ENCODE peak calls at places on chromosomes 12 and 14, in six cellular contexts. L, I, Y, O, C and P are unnamed samples.

GRCh38 chr12:62407587-62407986 is 59.0 kb upstream of the MON2 start:
- DNase-seq in L (no peak), I (no peak), Y (no peak), O (no peak), C (no peak), P (no peak)

GRCh38 chr12:113071427-113072112 is 15.0 kb downstream of the DTX1 start:
- DNase-seq in L (no peak), I (no peak), Y (no peak), O (no peak), C (peak), P (no peak)

GRCh38 chr14:72478397-72479025 is 415.4 kb downstream of the DPF3 start:
- DNase-seq in L (no peak), I (no peak), Y (no peak), O (no peak), C (no peak), P (no peak)

GRCh38 chr14:105526781-105527380 is 498 bp downstream of the TMEM121 start:
- DNase-seq in L (no peak), I (no peak), Y (no peak), O (no peak), C (no peak), P (no peak)

GRCh38 chr12:33265037-33265436 is 174.6 kb downstream of the SYT10 start:
- DNase-seq in L (no peak), I (peak), Y (no peak), O (no peak), C (no peak), P (no peak)

GRCh38 chr14:32202468-32202865 is 602 bp downstream of the RNU6-8 start:
- DNase-seq in L (peak), I (peak), Y (peak), O (no peak), C (no peak), P (peak)

GRCh38 chr14:101115652-101116051 is 212.1 kb upstream of the RTL1 start:
- DNase-seq in L (no peak), I (no peak), Y (no peak), O (no peak), C (no peak), P (no peak)

GRCh38 chr14:54002653-54003052 is 46.0 kb upstream of the BMP4 start:
- DNase-seq in L (peak), I (no peak), Y (peak), O (peak), C (no peak), P (no peak)

GRCh38 chr12:126831115-126831514 is 1435.9 kb upstream of the TMEM132C start:
- DNase-seq in L (no peak), I (no peak), Y (no peak), O (no peak), C (no peak), P (no peak)

GRCh38 chr12:99619389-99620158 is 28.0 kb upstream of the GARIN6 start:
- DNase-seq in L (peak), I (peak), Y (peak), O (peak), C (peak), P (peak)

GRCh38 chr14:45149602-45150001 is 13.9 kb downstream of the FANCM start:
- DNase-seq in L (no peak), I (no peak), Y (no peak), O (no peak), C (no peak), P (no peak)

GRCh38 chr12:94779520-94779919 is 129.2 kb upstream of the TMCC3 start:
- DNase-seq in L (peak), I (no peak), Y (peak), O (no peak), C (no peak), P (no peak)

GRCh38 chr12:97912943-97913342 is 450.3 kb downstream of the RMST start:
- DNase-seq in L (no peak), I (no peak), Y (no peak), O (no peak), C (no peak), P (no peak)

DNA sequence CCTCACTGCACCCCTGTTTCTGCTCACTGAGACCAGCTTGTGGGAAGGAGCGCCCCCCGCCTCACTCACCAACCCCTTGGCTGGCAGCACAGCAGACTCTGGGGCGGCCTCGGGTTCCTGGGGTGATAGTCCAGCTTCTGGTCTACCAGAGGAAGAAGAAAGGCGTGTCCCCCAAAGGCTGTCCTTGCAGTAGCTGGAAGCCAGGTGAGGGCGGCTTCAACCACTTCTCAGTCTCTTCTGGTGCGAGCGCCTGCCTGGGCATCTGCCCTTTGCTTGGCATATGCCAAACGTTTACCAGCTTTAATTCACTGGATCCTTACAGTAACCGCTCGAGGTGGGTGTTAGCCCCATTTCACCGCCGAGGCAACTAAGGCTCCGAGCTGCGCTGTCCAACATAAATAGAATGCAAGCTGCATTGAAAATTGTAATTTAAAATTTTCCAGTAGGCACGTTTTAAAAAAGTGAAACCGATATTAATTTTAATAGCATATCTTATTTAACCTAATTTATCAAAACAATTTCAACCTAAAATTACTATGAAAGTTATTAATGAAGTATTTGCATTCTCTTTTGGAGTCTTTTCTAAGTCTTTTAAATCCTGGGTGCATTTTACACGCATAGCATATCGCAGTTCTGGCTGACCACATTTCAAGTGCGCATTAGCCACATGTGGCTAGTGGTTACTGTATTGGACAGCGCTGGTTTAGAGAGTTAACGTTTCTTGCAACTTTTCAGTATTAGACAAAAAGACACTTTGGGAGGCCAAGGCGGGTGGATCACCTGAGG is 872 bp downstream of the FAM177A1 start:
- DNase-seq in L (peak), I (no peak), Y (peak), O (no peak), C (no peak), P (peak)
- H3K18ac ChIP-seq in L (peak), I (peak), Y (peak), O (peak), C (peak), P (peak)

GRCh38 chr12:49476091-49476490 is 62.7 kb upstream of the KCNH3 start:
- DNase-seq in L (no peak), I (no peak), Y (no peak), O (no peak), C (peak), P (peak)
- H2BK5ac ChIP-seq in L (no peak), I (no peak), Y (no peak), O (no peak), C (no peak), P (no peak)

GRCh38 chr12:25194211-25194610 is 749 bp downstream of the DNAI7 start:
- DNase-seq in L (peak), I (no peak), Y (no peak), O (no peak), C (no peak), P (no peak)

GRCh38 chr12:25197608-25198007 is 2.6 kb downstream of the ETFRF1 start:
- DNase-seq in L (no peak), I (no peak), Y (no peak), O (no peak), C (no peak), P (no peak)

GRCh38 chr12:25200703-25201102 is 5.7 kb downstream of the ETFRF1 start:
- DNase-seq in L (peak), I (no peak), Y (peak), O (no peak), C (no peak), P (no peak)

GRCh38 chr12:25194722-25195055 is 271 bp downstream of the DNAI7 start:
- DNase-seq in L (no peak), I (no peak), Y (no peak), O (no peak), C (no peak), P (no peak)

DNA sequence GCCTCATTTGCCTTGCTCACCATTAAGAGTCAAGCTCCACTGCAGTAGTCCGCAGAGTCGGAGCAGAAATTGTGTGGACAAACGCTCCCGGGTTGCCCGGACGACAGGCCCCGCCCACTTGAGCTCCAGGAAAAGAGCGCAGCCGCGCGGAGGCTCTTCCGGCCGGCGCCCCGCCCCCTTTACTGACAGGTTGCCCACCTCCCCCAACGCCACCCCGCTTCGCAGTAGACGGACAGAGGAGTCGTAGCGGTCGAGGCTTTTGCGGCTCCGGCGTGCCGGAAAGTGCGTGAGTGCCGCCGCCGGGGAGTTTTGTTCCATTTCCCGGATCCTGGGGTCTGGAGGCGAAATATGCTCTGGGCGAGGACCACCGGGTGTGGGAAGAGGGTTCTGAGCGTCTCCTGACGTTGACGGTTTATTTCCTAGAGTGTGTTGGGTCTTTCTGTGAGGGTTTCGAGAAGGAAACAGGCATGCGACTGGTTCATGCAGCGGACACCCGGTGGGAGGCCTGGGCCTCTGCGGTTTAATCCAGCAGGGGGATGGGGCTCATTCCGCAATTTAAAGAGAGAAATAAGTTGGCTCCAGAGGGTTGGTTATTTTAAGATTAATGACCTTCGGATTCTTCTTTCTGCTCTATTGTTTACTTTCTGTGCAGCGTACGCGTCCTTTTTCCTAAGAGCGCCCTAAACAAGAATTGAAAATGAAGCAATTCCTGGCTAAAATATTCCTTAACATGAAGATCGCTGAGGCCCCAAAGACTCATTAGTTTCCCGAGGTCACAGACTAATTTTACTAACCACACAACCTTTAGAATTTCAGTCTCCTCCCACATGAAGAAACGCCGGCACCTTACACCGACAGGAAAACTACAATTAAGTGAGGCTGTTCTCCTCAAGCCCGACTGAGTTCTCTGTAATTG is at the start of the genes DNAI7 and ETFRF1:
- DNase-seq in L (peak), I (peak), Y (peak), O (peak), C (peak), P (peak)
- H3K18ac ChIP-seq in L (peak), I (peak), Y (peak), O (peak), C (peak), P (peak)

GRCh38 chr12:46667547-46667946 is 158.2 kb downstream of the SLC38A4 start:
- DNase-seq in L (no peak), I (no peak), Y (peak), O (no peak), C (no peak), P (no peak)

GRCh38 chr12:46674126-46674525 is 151.7 kb downstream of the SLC38A4 start:
- DNase-seq in L (no peak), I (no peak), Y (no peak), O (no peak), C (no peak), P (no peak)

GRCh38 chr12:46674818-46675217 is 151.0 kb downstream of the SLC38A4 start:
- DNase-seq in L (no peak), I (no peak), Y (no peak), O (no peak), C (no peak), P (no peak)

GRCh38 chr12:46669720-46670119 is 156.1 kb downstream of the SLC38A4 start:
- DNase-seq in L (no peak), I (no peak), Y (no peak), O (no peak), C (peak), P (peak)

GRCh38 chr12:46671102-46671501 is 154.7 kb downstream of the SLC38A4 start:
- DNase-seq in L (no peak), I (no peak), Y (no peak), O (no peak), C (no peak), P (no peak)
- H2BK5ac ChIP-seq in L (no peak), I (no peak), Y (no peak), O (no peak), C (no peak), P (no peak)

DNA sequence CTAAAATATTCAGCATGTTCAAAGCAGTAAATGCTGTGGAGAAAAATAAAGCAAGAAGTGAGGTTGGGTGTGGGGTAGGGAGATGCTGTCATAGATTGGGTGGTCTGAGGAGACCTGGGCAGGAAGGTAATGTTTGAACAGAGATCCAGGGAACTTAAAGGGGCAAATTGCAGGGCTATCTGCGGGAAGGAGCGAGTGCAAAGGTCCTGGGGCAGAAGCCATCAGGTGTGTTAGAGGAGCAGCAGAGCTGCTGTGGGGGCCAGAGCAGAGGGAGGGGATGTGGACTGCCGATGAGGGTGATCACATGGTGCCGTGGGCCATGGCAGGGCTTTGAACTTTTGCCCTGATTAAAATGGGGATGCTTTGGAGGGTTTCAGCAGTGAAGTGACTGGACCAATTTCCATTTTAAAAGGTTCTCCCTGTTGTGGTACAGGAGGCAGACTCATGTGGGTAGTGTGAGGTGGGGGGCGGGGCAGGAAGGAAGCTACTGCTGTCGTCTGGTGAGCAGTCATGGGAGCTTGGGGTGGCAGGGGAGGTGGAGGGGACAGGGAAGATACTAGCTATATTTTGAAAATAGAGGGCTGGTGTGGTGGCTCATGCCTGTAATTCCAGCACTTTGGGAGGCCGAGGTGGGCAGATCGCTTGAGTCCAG is 145.0 kb downstream of the AACS start:
- DNase-seq in L (no peak), I (no peak), Y (no peak), O (no peak), C (no peak), P (no peak)
- H3K18ac ChIP-seq in L (no peak), I (peak), Y (no peak), O (no peak), C (no peak), P (no peak)

GRCh38 chr12:54352891-54353874 is 11.1 kb downstream of the GPR84 start:
- DNase-seq in L (peak), I (peak), Y (peak), O (no peak), C (peak), P (no peak)
- H2BK5ac ChIP-seq in L (no peak), I (peak), Y (peak), O (no peak), C (no peak), P (no peak)

DNA sequence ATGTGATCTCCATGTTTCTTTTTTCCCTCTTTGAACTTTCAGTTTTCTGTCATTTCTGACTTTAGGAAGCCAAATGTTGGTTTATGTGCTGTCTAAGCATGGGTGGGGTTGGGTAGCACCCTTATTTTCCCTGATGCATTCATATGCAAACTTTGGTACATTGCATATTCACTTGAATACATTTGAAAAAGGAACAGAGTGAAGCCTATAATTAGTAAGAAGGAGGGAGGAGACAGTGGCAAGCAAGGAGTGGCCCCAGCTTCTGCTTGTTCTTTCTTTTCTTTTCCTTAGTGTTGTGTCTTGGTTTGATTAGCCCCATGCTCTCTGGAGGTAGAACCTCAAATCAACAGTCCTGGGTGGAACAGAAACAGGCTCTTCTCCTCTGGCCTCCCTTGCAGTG is 8.5 kb upstream of the A2ML1 start:
- DNase-seq in L (no peak), I (no peak), Y (no peak), O (no peak), C (no peak), P (no peak)
- H3K18ac ChIP-seq in L (no peak), I (no peak), Y (no peak), O (no peak), C (no peak), P (peak)

DNA sequence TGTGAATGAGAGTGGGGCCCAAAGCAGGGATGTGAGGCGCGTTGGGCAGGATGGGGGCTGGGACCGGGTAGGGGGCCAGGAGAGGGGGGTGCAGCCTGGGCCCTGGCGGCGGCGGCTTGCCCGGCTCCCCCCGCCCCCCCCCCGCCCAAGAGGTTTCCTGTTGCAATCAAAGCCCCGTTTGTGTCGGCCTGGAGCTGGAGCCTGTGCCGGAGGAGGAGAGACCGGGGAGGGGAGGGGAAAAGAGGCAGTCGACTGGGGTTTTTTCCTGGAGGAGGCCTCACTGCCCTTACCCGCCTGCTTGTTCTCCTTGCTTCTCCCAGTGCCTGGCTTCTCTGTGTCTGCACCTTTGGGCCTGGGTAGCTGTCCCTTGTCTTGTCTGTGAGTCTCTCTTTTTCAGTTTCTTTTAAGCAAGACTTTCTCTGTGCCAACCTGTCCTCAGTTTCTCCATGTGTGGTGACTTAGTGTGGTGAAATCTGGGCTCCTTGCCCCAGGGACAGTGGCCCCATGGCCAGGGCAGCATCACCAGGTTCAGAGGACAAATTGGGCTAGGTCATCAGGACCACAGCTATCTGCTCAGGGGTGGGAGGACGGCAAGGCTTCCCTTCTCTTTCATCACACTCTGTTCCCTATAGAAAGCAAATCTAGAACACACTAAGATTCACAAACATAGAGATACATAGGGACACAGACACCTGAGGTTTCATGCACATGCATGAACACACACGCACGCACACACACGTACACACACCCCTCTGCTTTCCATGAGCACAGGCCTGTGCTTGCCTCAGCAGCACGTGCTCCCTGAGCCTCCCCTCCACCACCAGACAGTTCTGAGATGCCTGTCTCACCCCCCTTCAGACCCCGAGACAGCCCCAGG is 8.4 kb downstream of the RARG start:
- DNase-seq in L (peak), I (no peak), Y (peak), O (no peak), C (peak), P (peak)
- H2BK5ac ChIP-seq in L (no peak), I (no peak), Y (peak), O (peak), C (no peak), P (peak)

GRCh38 chr12:24455811-24456210 is 493.1 kb downstream of the BCAT1 start:
- DNase-seq in L (no peak), I (no peak), Y (no peak), O (no peak), C (no peak), P (peak)
- H3K18ac ChIP-seq in L (no peak), I (no peak), Y (no peak), O (no peak), C (no peak), P (no peak)

DNA sequence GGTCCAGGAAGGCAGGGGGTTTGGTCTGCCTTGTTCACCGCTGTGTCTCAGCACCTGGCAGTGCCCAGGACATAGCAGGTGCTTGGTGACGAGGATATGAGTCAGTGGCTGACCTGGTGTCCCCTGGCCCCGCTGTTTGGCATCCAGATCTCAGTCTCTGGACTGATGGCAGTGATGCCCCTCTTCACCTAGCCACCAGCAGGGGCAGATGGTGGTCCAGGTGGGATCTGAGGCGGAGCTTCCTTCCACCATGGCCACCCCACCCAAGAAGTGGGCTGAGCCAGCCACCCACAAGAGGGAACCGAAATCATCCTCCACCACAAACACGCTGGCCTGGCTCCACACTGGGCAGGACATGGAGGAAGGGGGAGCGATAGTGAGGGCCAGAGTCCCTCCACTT is 16.1 kb upstream of the SH2B3 start:
- DNase-seq in L (no peak), I (no peak), Y (no peak), O (no peak), C (no peak), P (no peak)
- H2BK5ac ChIP-seq in L (no peak), I (no peak), Y (no peak), O (no peak), C (no peak), P (no peak)